ENCODE peak calls at places on chromosomes 13 and 19, in seven cellular contexts. A is transverse colon, L is GM12892, M is GM12891, C is uterus, O is spleen, P is Peyer's patch. G is an unnamed sample.

GRCh38 chr19:4507150-4507452 is 11.2 kb downstream of the PLIN4 start:
- DNase-seq in A (no peak), P (no peak), O (no peak), L (no peak), C (no peak), M (no peak), G (no peak)

GRCh38 chr13:43587376-43587775 is 199.4 kb downstream of the ENOX1 start:
- DNase-seq in O (no peak), P (no peak), M (no peak), L (no peak), C (no peak), A (no peak), G (no peak)

GRCh38 chr13:109787135-109787954 is 962 bp upstream of the IRS2 start:
- DNase-seq in P (peak; percentile 59), O (peak; percentile 90), M (no peak), A (peak; percentile 36), C (peak; percentile 43), L (no peak), G (peak; percentile 73)

GRCh38 chr13:74290324-74290773 is 156.1 kb upstream of the KLF12 start:
- DNase-seq in O (no peak), C (peak; percentile 16), M (no peak), P (peak; percentile 59), A (peak; percentile 9), L (no peak), G (peak; percentile 45)

GRCh38 chr13:49395416-49396277 is 48.2 kb downstream of the CAB39L start:
- DNase-seq in P (no peak), L (no peak), M (no peak), A (no peak), O (no peak), C (peak; percentile 52), G (no peak)

GRCh38 chr13:28267495-28267894 is 129.2 kb downstream of the PAN3 start:
- DNase-seq in A (no peak), L (no peak), C (no peak), O (no peak), P (no peak), M (no peak), G (no peak)

GRCh38 chr13:76462003-76462402 is 424.2 kb downstream of the KCTD12 start:
- DNase-seq in C (no peak), O (no peak), L (no peak), A (no peak), P (no peak), M (no peak), G (no peak)

GRCh38 chr19:4379383-4380253 is 20.7 kb downstream of the SH3GL1 start:
- DNase-seq in L (no peak), A (no peak), O (peak; percentile 87), P (peak; percentile 76), M (no peak), C (no peak), G (peak; percentile 85)

GRCh38 chr19:50478901-50479715 is 2.5 kb upstream of the GARIN5A start:
- DNase-seq in A (no peak), O (peak; percentile 58), M (no peak), P (no peak), L (no peak), C (no peak), G (no peak)

GRCh38 chr19:19551862-19552192 is 13.8 kb downstream of the CILP2 start:
- DNase-seq in C (no peak), L (no peak), A (no peak), O (no peak), M (no peak), P (no peak), G (no peak)

GRCh38 chr19:34336781-34337271 is 28.2 kb upstream of the GPI start:
- DNase-seq in P (peak; percentile 61), A (no peak), M (no peak), L (no peak), C (no peak), O (no peak), G (no peak)

GRCh38 chr13:108200781-108201398 is 14.4 kb downstream of the LIG4 start:
- DNase-seq in P (no peak), L (no peak), M (no peak), C (no peak), A (no peak), O (no peak), G (no peak)

GRCh38 chr13:20550799-20551198 is 16.2 kb upstream of the IFT88 start:
- DNase-seq in A (no peak), C (no peak), M (no peak), L (no peak), O (no peak), P (no peak), G (no peak)

GRCh38 chr19:8585894-8586750 is 8.9 kb upstream of the MYO1F start:
- DNase-seq in C (no peak), A (peak; percentile 66), P (peak; percentile 84), L (no peak), O (peak; percentile 88), M (no peak), G (peak; percentile 58)

GRCh38 chr13:94305033-94305432 is 174.4 kb downstream of the DCT start:
- DNase-seq in O (no peak), C (no peak), M (no peak), P (no peak), L (no peak), A (no peak), G (no peak)

DNA sequence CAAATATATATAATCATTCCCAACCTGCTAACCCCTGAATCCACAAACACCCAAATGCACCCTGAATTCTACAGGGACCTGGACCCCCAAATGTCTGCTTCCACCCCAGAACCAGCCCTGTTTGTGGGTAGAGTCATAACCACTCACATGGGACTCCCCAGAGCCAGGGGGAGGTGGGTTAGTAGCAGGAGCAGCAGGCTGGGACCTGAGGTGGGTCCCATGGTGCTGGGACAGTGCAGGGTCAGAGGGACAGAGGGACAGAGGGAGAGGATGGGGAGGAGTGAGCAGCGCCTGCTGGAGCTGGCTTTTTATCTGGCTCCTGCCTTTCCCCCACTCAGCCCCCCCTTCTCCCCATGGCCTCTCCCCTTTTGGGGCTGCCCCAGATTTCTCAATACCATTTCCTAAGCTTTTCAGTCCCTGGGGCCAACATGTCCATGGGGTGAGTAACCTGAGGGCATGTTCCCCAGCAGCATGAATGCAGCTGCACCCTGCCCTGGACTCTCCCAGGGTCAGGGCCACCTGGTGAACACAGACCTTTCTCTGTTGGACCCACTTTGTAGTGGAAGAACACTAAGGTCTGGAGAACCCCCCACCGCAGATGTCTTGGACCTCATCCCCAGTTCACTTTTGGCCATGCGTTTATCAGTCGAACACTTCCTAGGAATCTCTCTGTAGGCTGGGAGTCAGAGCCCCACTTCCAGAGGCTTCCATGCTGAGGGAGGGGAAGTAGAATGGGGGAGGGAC is at the start of gene C3:
- DNase-seq in A (no peak), P (no peak), L (no peak), O (no peak), C (peak; percentile 86), M (no peak), G (no peak)
- TF ChIP-seq POLR2A in A (peak; percentile 20), P (no peak), L (no peak), O (no peak), C (peak; percentile 24), M (no peak), G (no peak)

DNA sequence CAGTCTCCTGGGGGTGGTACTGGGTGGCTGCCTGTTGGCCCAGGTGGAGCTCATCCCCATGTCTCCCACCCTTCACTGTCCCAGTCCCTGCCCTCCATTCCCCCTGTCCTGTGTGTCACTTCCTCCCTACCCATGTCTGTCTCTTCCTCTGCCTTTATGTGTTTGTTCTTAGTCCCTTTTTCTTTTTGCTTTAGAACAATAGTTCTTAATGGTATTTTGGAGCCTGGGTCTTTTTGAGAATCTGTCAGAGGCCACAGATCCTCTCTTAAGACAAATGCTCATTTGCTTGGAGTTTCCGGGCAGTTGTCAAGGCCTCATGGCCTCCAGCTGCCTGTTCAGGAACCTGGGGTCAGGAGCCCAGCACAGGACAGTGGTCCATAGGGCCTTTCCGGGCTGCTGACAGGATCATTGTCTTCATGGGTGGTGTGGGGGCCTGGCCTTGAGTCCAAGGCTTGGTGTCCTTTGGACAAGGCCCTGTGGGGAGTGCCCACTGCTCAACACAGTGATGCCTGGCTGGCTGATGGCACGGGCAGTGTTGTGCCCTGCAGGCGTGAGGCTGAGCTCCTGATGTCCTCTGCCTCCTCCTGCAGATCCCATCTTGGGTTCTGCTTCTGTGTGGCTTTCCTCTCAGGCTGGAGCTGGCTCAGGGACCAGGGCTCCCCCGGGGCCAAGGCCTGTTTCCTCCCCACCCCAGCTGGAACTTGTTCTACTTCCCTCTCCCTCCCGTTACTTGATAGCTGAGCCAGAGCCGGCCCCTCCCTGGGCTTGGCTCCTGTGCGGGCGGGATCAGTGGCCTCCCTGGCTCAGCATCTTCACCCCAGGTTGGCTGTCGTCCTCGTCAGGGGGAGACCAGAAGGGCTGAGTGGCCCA is 3.5 kb downstream of the EGLN2 start:
- DNase-seq in L (no peak), A (peak; percentile 77), C (peak; percentile 73), O (peak; percentile 87), M (no peak), P (peak; percentile 76), G (no peak)
- TF ChIP-seq POLR2A in L (no peak), A (no peak), C (no peak), O (no peak), M (no peak), P (no peak), G (no peak)

DNA sequence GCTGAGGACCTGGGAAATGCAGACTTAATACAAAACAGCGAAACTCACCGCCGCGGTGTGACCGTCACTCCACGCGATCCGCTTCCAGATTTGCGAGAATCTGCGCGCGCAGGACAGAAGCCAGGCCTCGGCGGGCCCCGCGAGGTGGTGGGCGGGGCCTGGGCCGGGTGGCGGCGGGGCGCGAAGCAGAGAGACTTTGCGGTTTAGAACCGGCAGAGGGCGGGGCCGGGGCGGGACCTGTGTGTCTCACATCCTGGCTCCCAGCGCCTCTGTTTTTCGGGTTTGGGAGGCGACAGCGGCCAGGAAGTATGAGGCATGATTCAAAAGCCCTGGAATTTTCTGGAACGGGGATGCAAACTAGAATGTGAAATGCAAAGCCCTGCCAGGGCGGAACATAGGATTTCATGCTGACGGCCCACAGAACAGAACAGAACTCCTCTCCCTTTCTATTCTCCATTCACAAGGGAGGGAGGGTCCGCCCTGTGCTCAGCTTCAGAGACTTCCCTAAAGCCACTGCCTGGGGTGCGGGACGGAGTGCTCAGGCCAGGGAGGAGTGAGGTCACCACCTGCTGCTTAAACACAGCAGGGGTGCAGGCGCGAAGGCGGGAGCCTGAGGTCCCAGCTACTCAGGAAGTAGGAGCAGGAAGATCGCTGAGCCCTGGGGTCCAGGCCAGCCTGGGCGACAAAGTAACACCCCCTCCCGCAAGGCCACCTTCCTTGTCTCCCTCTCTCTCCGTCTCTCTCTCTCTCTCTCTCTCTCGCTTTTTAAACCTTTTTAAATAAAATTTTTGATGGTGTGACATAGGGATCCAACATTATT is 44.2 kb downstream of the ZNF611 start:
- DNase-seq in P (peak; percentile 97), O (peak; percentile 98), L (peak; percentile 72), C (peak; percentile 94), A (peak; percentile 95), M (peak; percentile 79), G (peak; percentile 79)
- TF ChIP-seq POLR2A in P (peak; percentile 51), O (no peak), L (peak; percentile 67), C (peak; percentile 69), A (peak; percentile 51), M (no peak), G (peak; percentile 84)

GRCh38 chr19:3370728-3371591 is 4.6 kb downstream of the NFIC start:
- DNase-seq in C (no peak), O (no peak), L (no peak), P (no peak), M (no peak), A (no peak), G (no peak)

GRCh38 chr19:3370214-3370720 is 3.9 kb downstream of the NFIC start:
- DNase-seq in C (peak; percentile 76), M (no peak), A (no peak), O (no peak), P (no peak), L (no peak), G (no peak)

GRCh38 chr19:3368848-3369336 is 2.5 kb downstream of the NFIC start:
- DNase-seq in L (no peak), M (no peak), C (no peak), P (no peak), A (no peak), O (no peak), G (no peak)

GRCh38 chr19:3368441-3368795 is 2.0 kb downstream of the NFIC start:
- DNase-seq in O (no peak), M (no peak), A (no peak), P (no peak), L (no peak), C (peak; percentile 23), G (no peak)

GRCh38 chr19:3369337-3370213 is 3.2 kb downstream of the NFIC start:
- DNase-seq in C (peak; percentile 80), P (no peak), L (peak; percentile 66), O (peak; percentile 84), A (peak; percentile 63), M (no peak), G (peak; percentile 68)
- TF ChIP-seq POLR2A in C (peak; percentile 52), P (no peak), L (peak; percentile 39), O (no peak), A (no peak), M (no peak), G (no peak)